ENCODE peak calls at places on chromosomes 3 and 15, in six cellular contexts. K is mucosa of descending colon, Y is osteoblast, T is cardiac muscle cell, M is colonic mucosa, Q is IMR-90. O is an unnamed sample.

GRCh38 chr15:95401586-95401985 is 928.9 kb upstream of the NR2F2 start:
- DNase-seq in Q (peak; percentile 26), M (no peak), K (no peak), T (no peak), Y (no peak), O (no peak)

GRCh38 chr3:188807002-188807401 is 364.8 kb upstream of the TPRG1 start:
- DNase-seq in Q (peak; percentile 23), M (no peak), Y (no peak), K (no peak), T (peak; percentile 29), O (no peak)

GRCh38 chr3:33989229-33989628 is 190.8 kb downstream of the PDCD6IP start:
- DNase-seq in M (no peak), Y (no peak), K (no peak), T (no peak), Q (no peak), O (no peak)

GRCh38 chr3:48151058-48151806 is 37.0 kb downstream of the CDC25A start:
- DNase-seq in Q (peak; percentile 87), M (peak; percentile 74), K (peak; percentile 80), T (peak; percentile 89), Y (peak; percentile 92), O (peak; percentile 83)

GRCh38 chr3:188747487-188747886 is 424.3 kb upstream of the TPRG1 start:
- DNase-seq in M (no peak), Q (no peak), T (no peak), Y (peak; percentile 42), K (no peak), O (no peak)

GRCh38 chr3:171838218-171838720 is 4.9 kb upstream of the TMEM212 start:
- DNase-seq in M (no peak), Y (peak; percentile 49), K (no peak), T (peak; percentile 94), Q (peak; percentile 78), O (peak; percentile 18)

GRCh38 chr3:58340594-58341244 is 8.0 kb downstream of the PXK start:
- DNase-seq in Y (no peak), Q (no peak), M (no peak), T (no peak), K (no peak), O (no peak)

GRCh38 chr3:10716964-10717363 is 99.1 kb upstream of the SLC6A11 start:
- DNase-seq in Y (no peak), Q (no peak), T (no peak), K (no peak), M (no peak), O (no peak)

GRCh38 chr3:99532246-99532645 is 106.1 kb upstream of the COL8A1 start:
- DNase-seq in M (peak; percentile 49), K (peak; percentile 31), Y (peak; percentile 82), T (peak; percentile 90), Q (peak; percentile 77), O (peak; percentile 6)

GRCh38 chr3:114809668-114810413 is 337.2 kb downstream of the ZBTB20 start:
- DNase-seq in K (no peak), Q (peak; percentile 65), M (no peak), Y (no peak), T (no peak), O (no peak)

GRCh38 chr3:168165390-168166269 is 69.9 kb upstream of the GOLIM4 start:
- DNase-seq in Y (peak; percentile 59), K (no peak), Q (peak; percentile 76), M (peak; percentile 81), T (peak; percentile 85), O (peak; percentile 76)

GRCh38 chr3:20511863-20512262 is 325.9 kb upstream of the SGO1 start:
- DNase-seq in K (no peak), Y (peak; percentile 65), T (peak; percentile 75), Q (peak; percentile 58), M (no peak), O (no peak)

GRCh38 chr3:43347774-43348173 is 61.4 kb downstream of the SNRK start:
- DNase-seq in K (no peak), T (no peak), Y (no peak), M (no peak), Q (no peak), O (no peak)

GRCh38 chr3:193744048-193744821 is 151.2 kb downstream of the OPA1 start:
- DNase-seq in K (no peak), Y (no peak), T (peak; percentile 15), Q (no peak), M (peak; percentile 64), O (peak; percentile 62)

GRCh38 chr3:13537926-13538325 is 11.0 kb upstream of the FBLN2 start:
- DNase-seq in Q (peak; percentile 91), T (peak; percentile 81), K (no peak), M (no peak), Y (peak; percentile 96), O (no peak)

GRCh38 chr3:40913192-40913591 is 286.1 kb upstream of the CTNNB1 start:
- DNase-seq in T (no peak), K (no peak), Y (no peak), M (no peak), Q (no peak), O (no peak)

GRCh38 chr3:185028121-185028520 is 124.7 kb downstream of the C3orf70 start:
- DNase-seq in M (no peak), K (no peak), Q (no peak), Y (no peak), T (no peak), O (no peak)

GRCh38 chr3:157134620-157135191 is 25.2 kb downstream of the CCNL1 start:
- DNase-seq in M (no peak), T (no peak), Q (no peak), Y (peak; percentile 53), K (no peak), O (peak; percentile 92)

GRCh38 chr15:63402498-63403253 is 21.0 kb upstream of the CA12 start:
- DNase-seq in Q (peak; percentile 57), M (no peak), T (peak; percentile 63), Y (peak; percentile 47), K (no peak), O (no peak)

GRCh38 chr3:36212291-36212690 is 168.0 kb upstream of the STAC start:
- DNase-seq in T (peak; percentile 37), M (no peak), K (no peak), Q (no peak), Y (no peak), O (no peak)

GRCh38 chr15:25501828-25502446 is 63.1 kb upstream of the UBE3A start:
- DNase-seq in T (peak; percentile 19), K (no peak), Y (no peak), M (no peak), Q (peak; percentile 41), O (peak; percentile 30)

GRCh38 chr3:186097663-186098451 is 11.0 kb downstream of the ETV5 start:
- DNase-seq in K (peak; percentile 63), M (peak; percentile 86), Y (peak; percentile 69), Q (peak; percentile 78), T (peak; percentile 93), O (peak; percentile 94)

GRCh38 chr3:160225181-160226025 is at the start of gene C3orf80:
- DNase-seq in M (peak; percentile 44), Q (peak; percentile 26), Y (peak; percentile 91), T (peak; percentile 48), K (peak; percentile 70), O (peak; percentile 57)
- TF ChIP-seq CTCF in M (no peak), Q (no peak), Y (no peak), T (no peak), K (no peak), O (peak; percentile 12)

GRCh38 chr3:111335512-111335911 is 206.5 kb upstream of the CD96 start:
- DNase-seq in T (no peak), M (no peak), Y (no peak), K (no peak), Q (no peak), O (no peak)
- H3K4me1 ChIP-seq in T (peaks cover 4% of the 10 kb centered on the region), M (no peaks in the 10 kb centered on the region), Y (no peaks in the 10 kb centered on the region), K (no peaks in the 10 kb centered on the region), Q (no peaks in the 10 kb centered on the region), O (no peaks in the 10 kb centered on the region)

GRCh38 chr3:127768346-127769008 is 53.8 kb downstream of the MGLL start:
- DNase-seq in Y (peak; percentile 98), T (peak; percentile 92), Q (peak; percentile 99), K (peak; percentile 23), M (no peak), O (no peak)
- TF ChIP-seq CTCF in Y (peak; percentile 11), T (no peak), Q (peak; percentile 19), K (no peak), M (no peak), O (no peak)

GRCh38 chr3:46979958-46980497 is 562 bp downstream of the NBEAL2 start:
- DNase-seq in K (peak; percentile 69), T (no peak), Y (peak; percentile 86), Q (no peak), M (peak; percentile 50), O (peak; percentile 35)
- H3K4me1 ChIP-seq in K (peaks cover 44% of the 10 kb centered on the region), T (peaks cover 4% of the 10 kb centered on the region), Y (peaks cover 4% of the 10 kb centered on the region), Q (peaks cover 9% of the 10 kb centered on the region), M (peaks cover 8% of the 10 kb centered on the region), O (peaks cover 55% of the 10 kb centered on the region)